ENCODE peak calls at places on chromosomes 6 and 20, in eight cellular contexts. One of them, this sample, is unnamed.

GRCh38 chr6:155041781-155042279 is 46.7 kb downstream of the TIAM2 start:
- DNase-seq in cardiac fibroblast: no peak
- DNase-seq in ACHN: no peak
- DNase-seq in IMR-90: no peak
- DNase-seq in stimulated activated CD4-positive, alpha-beta T cell treated with anti-CD3 and anti-CD28 coated beads, TNF-alpha, amount 100 ng/mL, for 24 hours: no peak
- DNase-seq in naive B cell: no peak
- DNase-seq in head of caudate nucleus: no peak
- DNase-seq in WTC11: no peak
- DNase-seq in this sample: no peak

GRCh38 chr6:158686791-158687381 is 37.0 kb downstream of the SYTL3 start:
- DNase-seq in ACHN: no peak
- DNase-seq in stimulated activated CD4-positive, alpha-beta T cell treated with anti-CD3 and anti-CD28 coated beads, TNF-alpha, amount 100 ng/mL, for 24 hours: no peak
- DNase-seq in head of caudate nucleus: no peak
- DNase-seq in IMR-90: no peak
- DNase-seq in cardiac fibroblast: no peak
- DNase-seq in WTC11: no peak
- DNase-seq in naive B cell: peak
- DNase-seq in this sample: no peak

GRCh38 chr6:138410972-138411667 is 7.1 kb downstream of the HEBP2 start:
- DNase-seq in stimulated activated CD4-positive, alpha-beta T cell treated with anti-CD3 and anti-CD28 coated beads, TNF-alpha, amount 100 ng/mL, for 24 hours: no peak
- DNase-seq in cardiac fibroblast: peak
- DNase-seq in head of caudate nucleus: no peak
- DNase-seq in IMR-90: peak
- DNase-seq in naive B cell: no peak
- DNase-seq in ACHN: peak
- DNase-seq in WTC11: no peak
- DNase-seq in this sample: no peak

GRCh38 chr6:106380407-106380806 is 19.9 kb downstream of the CRYBG1 start:
- DNase-seq in cardiac fibroblast: peak
- DNase-seq in IMR-90: peak
- DNase-seq in stimulated activated CD4-positive, alpha-beta T cell treated with anti-CD3 and anti-CD28 coated beads, TNF-alpha, amount 100 ng/mL, for 24 hours: no peak
- DNase-seq in head of caudate nucleus: no peak
- DNase-seq in WTC11: no peak
- DNase-seq in naive B cell: no peak
- DNase-seq in ACHN: no peak
- DNase-seq in this sample: no peak

GRCh38 chr20:22800161-22800560 is 215.8 kb upstream of the FOXA2 start:
- DNase-seq in naive B cell: no peak
- DNase-seq in head of caudate nucleus: no peak
- DNase-seq in WTC11: no peak
- DNase-seq in stimulated activated CD4-positive, alpha-beta T cell treated with anti-CD3 and anti-CD28 coated beads, TNF-alpha, amount 100 ng/mL, for 24 hours: no peak
- DNase-seq in ACHN: no peak
- DNase-seq in cardiac fibroblast: no peak
- DNase-seq in IMR-90: no peak
- DNase-seq in this sample: no peak

GRCh38 chr6:31576897-31577341 is 1.6 kb downstream of the TNF start:
- DNase-seq in IMR-90: no peak
- DNase-seq in head of caudate nucleus: no peak
- DNase-seq in stimulated activated CD4-positive, alpha-beta T cell treated with anti-CD3 and anti-CD28 coated beads, TNF-alpha, amount 100 ng/mL, for 24 hours: no peak
- DNase-seq in cardiac fibroblast: no peak
- DNase-seq in WTC11: no peak
- DNase-seq in naive B cell: no peak
- DNase-seq in ACHN: no peak
- DNase-seq in this sample: no peak

GRCh38 chr6:41428995-41429417 is 93.6 kb downstream of the NCR2 start:
- DNase-seq in WTC11: no peak
- DNase-seq in cardiac fibroblast: peak
- DNase-seq in head of caudate nucleus: no peak
- DNase-seq in naive B cell: no peak
- DNase-seq in ACHN: no peak
- DNase-seq in IMR-90: peak
- DNase-seq in stimulated activated CD4-positive, alpha-beta T cell treated with anti-CD3 and anti-CD28 coated beads, TNF-alpha, amount 100 ng/mL, for 24 hours: no peak
- DNase-seq in this sample: peak

GRCh38 chr6:167207527-167207926 is 49.7 kb upstream of the GPR31 start:
- DNase-seq in WTC11: no peak
- DNase-seq in stimulated activated CD4-positive, alpha-beta T cell treated with anti-CD3 and anti-CD28 coated beads, TNF-alpha, amount 100 ng/mL, for 24 hours: no peak
- DNase-seq in naive B cell: no peak
- DNase-seq in ACHN: no peak
- DNase-seq in head of caudate nucleus: no peak
- DNase-seq in IMR-90: no peak
- DNase-seq in cardiac fibroblast: no peak
- DNase-seq in this sample: no peak

GRCh38 chr6:2749972-2750600 is 636 bp downstream of the MYLK4 start:
- DNase-seq in cardiac fibroblast: peak
- DNase-seq in naive B cell: peak
- DNase-seq in WTC11: peak
- DNase-seq in ACHN: peak
- DNase-seq in stimulated activated CD4-positive, alpha-beta T cell treated with anti-CD3 and anti-CD28 coated beads, TNF-alpha, amount 100 ng/mL, for 24 hours: peak
- DNase-seq in head of caudate nucleus: peak
- DNase-seq in IMR-90: peak
- DNase-seq in this sample: peak

GRCh38 chr6:168314948-168315347 is 4.6 kb downstream of the DACT2 start:
- DNase-seq in cardiac fibroblast: peak
- DNase-seq in WTC11: no peak
- DNase-seq in head of caudate nucleus: no peak
- DNase-seq in naive B cell: no peak
- DNase-seq in stimulated activated CD4-positive, alpha-beta T cell treated with anti-CD3 and anti-CD28 coated beads, TNF-alpha, amount 100 ng/mL, for 24 hours: no peak
- DNase-seq in ACHN: peak
- DNase-seq in IMR-90: no peak
- DNase-seq in this sample: no peak

GRCh38 chr6:168418151-168418551 is 22.8 kb upstream of the SMOC2 start:
- DNase-seq in stimulated activated CD4-positive, alpha-beta T cell treated with anti-CD3 and anti-CD28 coated beads, TNF-alpha, amount 100 ng/mL, for 24 hours: no peak
- DNase-seq in cardiac fibroblast: no peak
- DNase-seq in IMR-90: no peak
- DNase-seq in ACHN: no peak
- DNase-seq in naive B cell: no peak
- DNase-seq in WTC11: no peak
- DNase-seq in head of caudate nucleus: no peak
- DNase-seq in this sample: no peak

GRCh38 chr20:61699184-61700066 is 366.3 kb downstream of the TAF4 start:
- DNase-seq in ACHN: no peak
- DNase-seq in naive B cell: no peak
- DNase-seq in WTC11: no peak
- DNase-seq in cardiac fibroblast: no peak
- DNase-seq in IMR-90: no peak
- DNase-seq in head of caudate nucleus: no peak
- DNase-seq in stimulated activated CD4-positive, alpha-beta T cell treated with anti-CD3 and anti-CD28 coated beads, TNF-alpha, amount 100 ng/mL, for 24 hours: no peak
- DNase-seq in this sample: no peak

GRCh38 chr6:33613146-33613793 is 7.9 kb upstream of the ITPR3 start:
- DNase-seq in IMR-90: peak
- DNase-seq in WTC11: no peak
- DNase-seq in naive B cell: no peak
- DNase-seq in head of caudate nucleus: no peak
- DNase-seq in ACHN: peak
- DNase-seq in cardiac fibroblast: peak
- DNase-seq in stimulated activated CD4-positive, alpha-beta T cell treated with anti-CD3 and anti-CD28 coated beads, TNF-alpha, amount 100 ng/mL, for 24 hours: no peak
- DNase-seq in this sample: no peak

GRCh38 chr20:63183422-63184146 is 32.3 kb downstream of the YTHDF1 start:
- DNase-seq in naive B cell: peak
- DNase-seq in head of caudate nucleus: no peak
- DNase-seq in WTC11: peak
- DNase-seq in IMR-90: no peak
- DNase-seq in cardiac fibroblast: peak
- DNase-seq in ACHN: peak
- DNase-seq in stimulated activated CD4-positive, alpha-beta T cell treated with anti-CD3 and anti-CD28 coated beads, TNF-alpha, amount 100 ng/mL, for 24 hours: no peak
- DNase-seq in this sample: peak

GRCh38 chr20:20710847-20711315 is 1.6 kb downstream of the RALGAPA2 start:
- DNase-seq in WTC11: no peak
- DNase-seq in stimulated activated CD4-positive, alpha-beta T cell treated with anti-CD3 and anti-CD28 coated beads, TNF-alpha, amount 100 ng/mL, for 24 hours: no peak
- DNase-seq in head of caudate nucleus: no peak
- DNase-seq in ACHN: no peak
- DNase-seq in cardiac fibroblast: no peak
- DNase-seq in IMR-90: no peak
- DNase-seq in naive B cell: peak
- DNase-seq in this sample: peak

GRCh38 chr20:20209684-20210083 is 157.4 kb downstream of the CFAP61 start:
- DNase-seq in head of caudate nucleus: no peak
- DNase-seq in ACHN: no peak
- DNase-seq in IMR-90: no peak
- DNase-seq in WTC11: no peak
- DNase-seq in naive B cell: no peak
- DNase-seq in cardiac fibroblast: no peak
- DNase-seq in stimulated activated CD4-positive, alpha-beta T cell treated with anti-CD3 and anti-CD28 coated beads, TNF-alpha, amount 100 ng/mL, for 24 hours: no peak
- DNase-seq in this sample: no peak

GRCh38 chr20:25486377-25486776 is 78.9 kb downstream of the GINS1 start:
- DNase-seq in IMR-90: peak
- DNase-seq in stimulated activated CD4-positive, alpha-beta T cell treated with anti-CD3 and anti-CD28 coated beads, TNF-alpha, amount 100 ng/mL, for 24 hours: no peak
- DNase-seq in ACHN: no peak
- DNase-seq in head of caudate nucleus: no peak
- DNase-seq in naive B cell: no peak
- DNase-seq in cardiac fibroblast: peak
- DNase-seq in WTC11: no peak
- DNase-seq in this sample: no peak

GRCh38 chr6:12327391-12327790 is 37.2 kb downstream of the EDN1 start:
- DNase-seq in cardiac fibroblast: peak
- DNase-seq in IMR-90: peak
- DNase-seq in head of caudate nucleus: no peak
- DNase-seq in WTC11: no peak
- DNase-seq in naive B cell: no peak
- DNase-seq in ACHN: no peak
- DNase-seq in stimulated activated CD4-positive, alpha-beta T cell treated with anti-CD3 and anti-CD28 coated beads, TNF-alpha, amount 100 ng/mL, for 24 hours: no peak
- DNase-seq in this sample: no peak

GRCh38 chr20:3243718-3244358 is 4.8 kb upstream of the SLC4A11 start:
- DNase-seq in naive B cell: no peak
- DNase-seq in WTC11: no peak
- DNase-seq in IMR-90: no peak
- DNase-seq in ACHN: no peak
- DNase-seq in stimulated activated CD4-positive, alpha-beta T cell treated with anti-CD3 and anti-CD28 coated beads, TNF-alpha, amount 100 ng/mL, for 24 hours: no peak
- DNase-seq in cardiac fibroblast: peak
- DNase-seq in head of caudate nucleus: no peak
- DNase-seq in this sample: no peak

GRCh38 chr6:31713465-31713864 is 1.7 kb upstream of the LY6G6D start:
- DNase-seq in ACHN: no peak
- DNase-seq in head of caudate nucleus: no peak
- DNase-seq in stimulated activated CD4-positive, alpha-beta T cell treated with anti-CD3 and anti-CD28 coated beads, TNF-alpha, amount 100 ng/mL, for 24 hours: no peak
- DNase-seq in naive B cell: no peak
- DNase-seq in WTC11: no peak
- DNase-seq in cardiac fibroblast: no peak
- DNase-seq in IMR-90: no peak
- DNase-seq in this sample: no peak

GRCh38 chr6:168937061-168937460 is 316.6 kb downstream of the THBS2 start:
- DNase-seq in head of caudate nucleus: no peak
- DNase-seq in stimulated activated CD4-positive, alpha-beta T cell treated with anti-CD3 and anti-CD28 coated beads, TNF-alpha, amount 100 ng/mL, for 24 hours: no peak
- DNase-seq in ACHN: no peak
- DNase-seq in IMR-90: peak
- DNase-seq in naive B cell: no peak
- DNase-seq in cardiac fibroblast: peak
- DNase-seq in WTC11: no peak
- DNase-seq in this sample: no peak

GRCh38 chr6:87336367-87336766 is 7.3 kb upstream of the GJB7 start:
- DNase-seq in WTC11: no peak
- DNase-seq in ACHN: no peak
- DNase-seq in IMR-90: no peak
- DNase-seq in head of caudate nucleus: no peak
- DNase-seq in cardiac fibroblast: no peak
- DNase-seq in naive B cell: no peak
- DNase-seq in stimulated activated CD4-positive, alpha-beta T cell treated with anti-CD3 and anti-CD28 coated beads, TNF-alpha, amount 100 ng/mL, for 24 hours: no peak
- DNase-seq in this sample: no peak

GRCh38 chr6:170212051-170212756 is 78.7 kb downstream of the DLL1 start:
- DNase-seq in naive B cell: no peak
- DNase-seq in IMR-90: no peak
- DNase-seq in cardiac fibroblast: no peak
- DNase-seq in WTC11: no peak
- DNase-seq in stimulated activated CD4-positive, alpha-beta T cell treated with anti-CD3 and anti-CD28 coated beads, TNF-alpha, amount 100 ng/mL, for 24 hours: no peak
- DNase-seq in ACHN: no peak
- DNase-seq in head of caudate nucleus: peak
- DNase-seq in this sample: no peak

GRCh38 chr6:147559016-147559415 is 50.5 kb downstream of the SAMD5 start:
- DNase-seq in naive B cell: no peak
- DNase-seq in stimulated activated CD4-positive, alpha-beta T cell treated with anti-CD3 and anti-CD28 coated beads, TNF-alpha, amount 100 ng/mL, for 24 hours: no peak
- DNase-seq in IMR-90: peak
- DNase-seq in WTC11: no peak
- DNase-seq in head of caudate nucleus: no peak
- DNase-seq in ACHN: no peak
- DNase-seq in cardiac fibroblast: no peak
- DNase-seq in this sample: no peak

GRCh38 chr6:5537132-5537531 is 275.8 kb downstream of the FARS2 start:
- DNase-seq in stimulated activated CD4-positive, alpha-beta T cell treated with anti-CD3 and anti-CD28 coated beads, TNF-alpha, amount 100 ng/mL, for 24 hours: no peak
- DNase-seq in head of caudate nucleus: no peak
- DNase-seq in ACHN: no peak
- DNase-seq in cardiac fibroblast: no peak
- DNase-seq in naive B cell: no peak
- DNase-seq in WTC11: no peak
- DNase-seq in IMR-90: no peak
- DNase-seq in this sample: no peak

GRCh38 chr6:133326584-133326983 is 85.4 kb downstream of the EYA4 start:
- DNase-seq in stimulated activated CD4-positive, alpha-beta T cell treated with anti-CD3 and anti-CD28 coated beads, TNF-alpha, amount 100 ng/mL, for 24 hours: no peak
- DNase-seq in IMR-90: no peak
- DNase-seq in naive B cell: no peak
- DNase-seq in WTC11: no peak
- DNase-seq in ACHN: no peak
- DNase-seq in head of caudate nucleus: no peak
- DNase-seq in cardiac fibroblast: peak
- DNase-seq in this sample: no peak

GRCh38 chr6:27426045-27426620 is 37.6 kb downstream of the ZNF391 start:
- DNase-seq in ACHN: no peak
- DNase-seq in IMR-90: no peak
- DNase-seq in cardiac fibroblast: no peak
- DNase-seq in stimulated activated CD4-positive, alpha-beta T cell treated with anti-CD3 and anti-CD28 coated beads, TNF-alpha, amount 100 ng/mL, for 24 hours: no peak
- DNase-seq in head of caudate nucleus: peak
- DNase-seq in naive B cell: no peak
- DNase-seq in WTC11: no peak
- DNase-seq in this sample: no peak

GRCh38 chr6:68196645-68197044 is 438.4 kb upstream of the ADGRB3 start:
- DNase-seq in IMR-90: no peak
- DNase-seq in ACHN: peak
- DNase-seq in cardiac fibroblast: peak
- DNase-seq in WTC11: no peak
- DNase-seq in head of caudate nucleus: no peak
- DNase-seq in stimulated activated CD4-positive, alpha-beta T cell treated with anti-CD3 and anti-CD28 coated beads, TNF-alpha, amount 100 ng/mL, for 24 hours: no peak
- DNase-seq in naive B cell: no peak
- DNase-seq in this sample: peak

GRCh38 chr6:159691133-159691962 is 1.7 kb downstream of the SOD2 start:
- DNase-seq in naive B cell: peak
- DNase-seq in head of caudate nucleus: no peak
- DNase-seq in IMR-90: peak
- DNase-seq in WTC11: no peak
- DNase-seq in stimulated activated CD4-positive, alpha-beta T cell treated with anti-CD3 and anti-CD28 coated beads, TNF-alpha, amount 100 ng/mL, for 24 hours: no peak
- DNase-seq in ACHN: peak
- DNase-seq in cardiac fibroblast: peak
- DNase-seq in this sample: peak

GRCh38 chr6:31763617-31763940 is 1.1 kb downstream of the SAPCD1 start:
- DNase-seq in naive B cell: no peak
- DNase-seq in ACHN: no peak
- DNase-seq in head of caudate nucleus: no peak
- DNase-seq in stimulated activated CD4-positive, alpha-beta T cell treated with anti-CD3 and anti-CD28 coated beads, TNF-alpha, amount 100 ng/mL, for 24 hours: no peak
- DNase-seq in WTC11: peak
- DNase-seq in cardiac fibroblast: peak
- DNase-seq in IMR-90: peak
- DNase-seq in this sample: no peak

GRCh38 chr20:63060057-63060991 is 53.6 kb upstream of the BHLHE23 start:
- DNase-seq in naive B cell: no peak
- DNase-seq in IMR-90: peak
- DNase-seq in ACHN: peak
- DNase-seq in cardiac fibroblast: peak
- DNase-seq in stimulated activated CD4-positive, alpha-beta T cell treated with anti-CD3 and anti-CD28 coated beads, TNF-alpha, amount 100 ng/mL, for 24 hours: no peak
- DNase-seq in WTC11: peak
- DNase-seq in head of caudate nucleus: no peak
- DNase-seq in this sample: no peak

This sample was measured in OCI-M1.